ENCODE peak calls at places on chromosomes 16 and 17, in ten cellular contexts. I, Z, W, N, G, A, R, V, J and P are unnamed samples.

GRCh38 chr17:40471856-40472732 is 28.8 kb downstream of the IGFBP4 start:
- DNase-seq in I (no peak), Z (no peak), W (no peak), N (no peak), G (no peak), A (no peak), R (no peak), V (peak), J (no peak), P (no peak)

GRCh38 chr17:49050611-49051010 is 53.4 kb downstream of the IGF2BP1 start:
- DNase-seq in I (no peak), Z (no peak), W (no peak), N (no peak), G (no peak), A (no peak), R (no peak), V (no peak), J (no peak), P (no peak)

GRCh38 chr17:7552621-7553051 is 3.8 kb downstream of the TNFSF12 start:
- DNase-seq in I (no peak), Z (no peak), W (no peak), N (peak), G (no peak), A (no peak), R (no peak), V (no peak), J (peak), P (no peak)

GRCh38 chr17:68205251-68205807 is 42.5 kb upstream of the AMZ2 start:
- DNase-seq in I (peak), Z (peak), W (peak), N (peak), G (peak), A (peak), R (peak), V (peak), J (peak), P (peak)

GRCh38 chr17:33970271-33970670 is 284.8 kb upstream of the CCL2 start:
- DNase-seq in I (no peak), Z (no peak), W (no peak), N (no peak), G (no peak), A (no peak), R (no peak), V (no peak), J (no peak), P (peak)

GRCh38 chr16:81715358-81716196 is 63.5 kb upstream of the PLCG2 start:
- DNase-seq in I (no peak), Z (no peak), W (no peak), N (peak), G (no peak), A (no peak), R (no peak), V (no peak), J (no peak), P (no peak)

GRCh38 chr17:43477832-43478634 is 5.7 kb upstream of the DHX8 start:
- DNase-seq in I (no peak), Z (no peak), W (no peak), N (no peak), G (no peak), A (no peak), R (peak), V (peak), J (no peak), P (no peak)

GRCh38 chr17:80779961-80780380 is 211.7 kb upstream of the CHMP6 start:
- DNase-seq in I (no peak), Z (no peak), W (peak), N (no peak), G (no peak), A (no peak), R (no peak), V (peak), J (no peak), P (no peak)

GRCh38 chr17:18031955-18032354 is 7.0 kb downstream of the ATPAF2 start:
- DNase-seq in I (no peak), Z (no peak), W (no peak), N (no peak), G (no peak), A (no peak), R (no peak), V (no peak), J (no peak), P (peak)

GRCh38 chr16:25155553-25156460 is 44.3 kb downstream of the LCMT1 start:
- DNase-seq in I (no peak), Z (no peak), W (no peak), N (peak), G (peak), A (no peak), R (no peak), V (no peak), J (no peak), P (no peak)

GRCh38 chr17:52297230-52298010 is 138.9 kb upstream of the CA10 start:
- DNase-seq in I (no peak), Z (no peak), W (no peak), N (no peak), G (peak), A (no peak), R (peak), V (no peak), J (no peak), P (no peak)